ENCODE peak calls at places on chromosomes 1 and 21, in eight cellular contexts. A is CD4-positive, alpha-beta T cell; O is fibroblast of lung; U is breast epithelium; Y is CD8-positive, alpha-beta T cell; I is body of pancreas; N is osteoblast; H is heart left ventricle. J is an unnamed sample. For H3K9me3, the result is how much of the 10 kb centered on the place peaks cover.

GRCh38 chr21:16419188-16419874 is 689.5 kb downstream of the USP25 start:
- DNase-seq in N (peak), H (peak), U (peak), A (no peak), I (peak), Y (no peak), O (peak), J (no peak)

GRCh38 chr1:108595510-108595909 is 35.6 kb downstream of the EEIG2 start:
- DNase-seq in H (no peak), Y (no peak), A (no peak), I (no peak), U (no peak), N (no peak), O (peak), J (no peak)

GRCh38 chr1:39649786-39650185 is 10.3 kb upstream of the HEYL start:
- DNase-seq in A (no peak), H (no peak), Y (no peak), N (no peak), U (no peak), I (no peak), O (no peak), J (no peak)

GRCh38 chr1:165851034-165851658 is 23.7 kb downstream of the UCK2 start:
- DNase-seq in A (no peak), I (no peak), U (no peak), H (no peak), Y (no peak), N (peak), O (peak), J (no peak)

GRCh38 chr21:16534408-16535099 is 804.8 kb downstream of the USP25 start:
- DNase-seq in U (peak), H (peak), Y (no peak), I (peak), N (no peak), O (peak), A (no peak), J (no peak)

GRCh38 chr1:6033986-6034749 is 11.5 kb upstream of the KCNAB2 start:
- DNase-seq in H (peak), A (peak), N (peak), I (peak), O (no peak), Y (peak), U (no peak), J (no peak)

GRCh38 chr1:54904476-54905048 is 17.6 kb upstream of the DHCR24 start:
- DNase-seq in I (no peak), O (peak), Y (no peak), N (peak), H (no peak), U (no peak), A (no peak), J (no peak)

GRCh38 chr1:11158720-11159321 is 30.3 kb upstream of the ANGPTL7 start:
- DNase-seq in I (no peak), H (no peak), Y (no peak), U (no peak), O (peak), A (no peak), N (peak), J (no peak)

GRCh38 chr1:217089239-217090014 is 366.2 kb upstream of the ESRRG start:
- DNase-seq in A (no peak), Y (no peak), H (peak), U (no peak), N (peak), O (peak), I (peak), J (no peak)

GRCh38 chr1:105459759-105460158 is 1596.7 kb upstream of the PRMT6 start:
- DNase-seq in H (no peak), Y (no peak), N (no peak), U (no peak), O (no peak), A (no peak), I (no peak), J (no peak)

GRCh38 chr1:57637155-57637554 is 213.3 kb upstream of the DAB1 start:
- DNase-seq in Y (no peak), H (no peak), O (peak), I (no peak), A (no peak), N (no peak), U (no peak), J (no peak)

GRCh38 chr1:32275424-32275823 is 16.5 kb upstream of the HDAC1 start:
- DNase-seq in U (peak), N (peak), A (no peak), I (peak), H (no peak), O (no peak), Y (no peak), J (no peak)

GRCh38 chr1:7613106-7613850 is 157.8 kb upstream of the VAMP3 start:
- DNase-seq in H (peak), O (no peak), I (no peak), Y (no peak), N (no peak), A (no peak), U (no peak), J (no peak)
- H3K9me3 ChIP-seq in H (under half), O (under half), I (under half), Y (under half), N (under half), A (under half), U (under half), J (under half)

GRCh38 chr1:62912028-62912638 is 128.2 kb downstream of the ATG4C start:
- DNase-seq in U (no peak), A (no peak), Y (no peak), I (no peak), H (no peak), O (peak), N (no peak), J (no peak)
- TF ChIP-seq CTCF in U (no peak), A (peak), Y (no peak), I (peak), H (no peak), O (peak), N (peak), J (peak)

DNA sequence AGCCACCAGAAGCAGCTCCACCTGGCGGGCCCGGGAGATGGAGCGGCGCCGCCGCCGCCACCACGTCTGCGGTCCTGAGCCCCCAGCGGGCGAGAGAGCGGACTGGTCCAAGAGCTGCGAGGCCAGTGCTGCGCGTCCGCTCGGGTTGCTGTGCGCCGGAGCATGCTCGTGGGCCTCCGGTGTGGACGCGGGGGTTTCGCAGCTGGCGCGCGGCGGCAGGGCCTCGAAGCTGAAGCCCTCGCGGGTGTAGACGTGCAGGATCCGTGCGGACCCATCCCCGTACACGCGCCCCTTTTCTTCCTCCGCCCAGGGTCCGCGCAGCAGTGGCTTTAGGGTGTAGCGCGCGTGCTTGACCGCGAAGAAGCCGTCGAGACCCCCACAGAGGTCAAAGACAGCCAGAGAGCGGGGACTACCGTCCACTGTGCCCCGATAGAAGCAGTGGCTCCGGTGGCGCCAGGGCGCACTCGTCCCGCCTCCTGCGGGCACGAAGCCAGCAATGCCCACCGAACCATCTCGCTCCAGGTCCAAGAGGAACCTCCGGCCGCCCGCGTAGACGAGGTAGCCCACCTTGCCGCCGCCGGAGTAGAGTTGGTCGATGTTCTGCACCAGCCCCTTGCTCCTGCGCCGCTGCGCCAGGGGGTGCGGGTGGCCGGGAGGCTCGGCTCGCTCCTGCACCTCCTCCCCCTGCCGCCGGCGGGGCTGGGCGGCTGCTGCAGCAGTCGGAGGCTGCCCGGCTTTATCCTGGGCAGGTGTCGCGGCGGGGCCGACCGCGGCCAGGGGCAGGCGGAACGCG is 1.1 kb downstream of the ADAMTS5 start:
- DNase-seq in U (peak), H (peak), N (peak), I (peak), A (no peak), Y (no peak), O (no peak), J (no peak)
- H3K27ac ChIP-seq in U (peak), H (peak), N (peak), I (no peak), A (no peak), Y (no peak), O (peak), J (peak)

GRCh38 chr21:46104104-46104503 is 6.2 kb downstream of the COL6A2 start:
- DNase-seq in I (no peak), Y (no peak), A (no peak), N (peak), O (no peak), U (no peak), H (no peak), J (no peak)
- H3K9me3 ChIP-seq in I (under half), Y (under half), A (under half), N (under half), O (under half), U (under half), H (under half), J (under half)

GRCh38 chr1:100306735-100307313 is 40.8 kb downstream of the RTCA start:
- DNase-seq in H (no peak), Y (no peak), U (no peak), O (no peak), A (no peak), N (no peak), I (no peak), J (no peak)

GRCh38 chr1:100304227-100304626 is 38.2 kb downstream of the RTCA start:
- DNase-seq in O (no peak), A (no peak), I (no peak), U (no peak), H (no peak), Y (no peak), N (no peak), J (no peak)

GRCh38 chr1:100308777-100309176 is 42.8 kb downstream of the RTCA start:
- DNase-seq in U (no peak), N (peak), A (no peak), H (no peak), Y (no peak), I (no peak), O (peak), J (no peak)

GRCh38 chr1:100304921-100305320 is 38.9 kb downstream of the RTCA start:
- DNase-seq in H (no peak), U (no peak), N (no peak), I (no peak), Y (no peak), A (no peak), O (no peak), J (no peak)

DNA sequence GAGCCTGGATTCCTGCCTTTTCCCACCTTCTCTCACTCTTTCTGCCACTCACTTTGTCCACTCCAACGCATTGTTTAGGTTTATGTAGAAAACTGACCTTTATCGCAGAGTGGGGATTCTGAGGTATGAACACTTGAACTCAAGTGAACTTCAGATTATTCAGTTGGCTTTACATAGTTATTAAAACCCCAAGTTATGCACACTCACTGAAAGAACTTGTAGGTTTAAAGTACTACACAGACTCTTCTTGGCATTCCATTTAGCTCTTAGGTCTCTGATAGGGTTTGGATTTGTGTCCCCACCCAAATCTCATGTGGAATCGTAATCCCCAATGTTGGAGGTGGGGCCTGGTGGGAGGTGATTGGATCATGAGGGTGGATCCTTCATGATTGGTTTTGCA is 39.9 kb downstream of the RTCA start:
- DNase-seq in N (no peak), A (no peak), Y (no peak), U (no peak), H (no peak), O (no peak), I (no peak), J (no peak)
- TF ChIP-seq CTCF in N (no peak), A (no peak), Y (no peak), U (no peak), H (no peak), O (no peak), I (no peak), J (no peak)

GRCh38 chr1:14740016-14740415 is 141.5 kb downstream of the KAZN start:
- DNase-seq in A (no peak), H (no peak), O (no peak), N (no peak), I (no peak), U (no peak), Y (no peak), J (no peak)

GRCh38 chr1:14740466-14740865 is 142.0 kb downstream of the KAZN start:
- DNase-seq in U (no peak), Y (no peak), I (no peak), O (no peak), N (no peak), H (no peak), A (no peak), J (no peak)

GRCh38 chr1:14743368-14743767 is 144.9 kb downstream of the KAZN start:
- DNase-seq in N (no peak), U (no peak), I (no peak), Y (no peak), A (no peak), O (no peak), H (no peak), J (no peak)

GRCh38 chr1:14745321-14745720 is 146.8 kb downstream of the KAZN start:
- DNase-seq in A (no peak), I (no peak), N (no peak), Y (no peak), O (no peak), H (no peak), U (no peak), J (no peak)

GRCh38 chr1:14742181-14742980 is 143.9 kb downstream of the KAZN start:
- DNase-seq in A (no peak), Y (no peak), I (no peak), H (no peak), O (peak), U (no peak), N (peak), J (no peak)
- H3K27ac ChIP-seq in A (no peak), Y (no peak), I (no peak), H (no peak), O (peak), U (no peak), N (peak), J (peak)

DNA sequence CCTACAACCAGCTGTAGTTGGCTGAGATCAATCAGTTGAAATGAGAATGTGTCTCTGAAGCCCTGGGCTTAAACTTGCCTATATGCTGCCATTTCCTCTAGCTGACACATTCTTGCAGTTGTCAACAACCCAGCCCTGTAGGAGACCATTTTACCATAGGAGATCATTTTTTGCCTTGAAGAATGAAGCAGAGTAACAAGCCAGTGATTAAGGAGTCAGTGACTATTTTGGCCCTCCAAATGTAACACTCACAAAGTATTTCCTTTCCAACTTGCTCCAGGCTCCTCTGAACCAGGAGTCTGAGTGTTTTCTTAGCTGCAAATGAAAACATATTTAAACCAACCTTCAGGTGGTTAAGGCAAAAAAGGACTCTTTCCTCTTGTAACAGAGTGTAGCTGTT is 183.5 kb downstream of the ZZZ3 start:
- DNase-seq in A (no peak), O (no peak), I (no peak), Y (no peak), U (no peak), H (no peak), N (no peak), J (no peak)
- H3K9me3 ChIP-seq in A (under half), O (under half), I (under half), Y (under half), U (under half), H (under half), N (under half), J (under half)

GRCh38 chr1:245156736-245157505 is 2.1 kb downstream of the KIF26B start:
- DNase-seq in Y (no peak), O (peak), N (peak), H (no peak), U (no peak), A (no peak), I (peak), J (no peak)
- TF ChIP-seq CTCF in Y (no peak), O (no peak), N (no peak), H (no peak), U (no peak), A (peak), I (no peak), J (no peak)

DNA sequence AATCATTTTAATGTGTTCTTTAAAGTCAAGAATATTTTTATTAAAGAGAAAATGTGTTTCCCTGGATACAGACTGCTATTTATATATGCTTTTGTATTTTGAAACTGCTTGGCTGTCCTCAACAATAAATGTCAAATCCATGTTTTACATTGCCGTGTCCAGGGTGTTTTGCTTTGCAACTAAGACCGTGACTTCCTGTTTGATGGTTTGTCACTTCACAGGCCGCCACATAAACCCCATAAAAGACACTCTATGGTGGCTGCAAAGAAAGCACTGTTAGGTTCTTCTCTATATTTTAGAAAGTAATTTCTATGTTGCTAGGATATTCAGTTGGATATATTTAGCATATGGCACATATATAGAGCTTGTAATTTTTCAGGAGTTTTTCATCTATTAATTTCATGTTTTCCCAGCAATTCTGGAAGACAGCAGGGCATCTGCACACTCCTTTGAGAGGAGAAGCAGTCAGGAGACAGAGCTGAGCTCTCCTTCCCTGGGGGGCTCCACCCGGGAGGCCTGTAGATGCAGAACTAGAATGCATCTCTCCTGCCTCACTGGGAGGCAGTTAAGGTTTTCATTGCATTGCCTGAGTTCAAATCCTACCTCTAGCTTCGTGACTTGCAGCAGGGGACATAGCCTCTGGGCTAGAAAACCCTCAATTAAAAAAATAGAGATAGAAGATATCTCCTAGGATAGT is 33.1 kb downstream of the PRDM2 start:
- DNase-seq in O (no peak), H (no peak), I (no peak), N (peak), U (no peak), Y (peak), A (no peak), J (no peak)
- H3K27ac ChIP-seq in O (no peak), H (peak), I (no peak), N (no peak), U (no peak), Y (peak), A (peak), J (peak)

J was measured in esophagus squamous epithelium.